ENCODE peak calls at places on chromosomes 7 and 10, in five cellular contexts. U is adrenal gland, I is breast epithelium, L is Peyer's patch, C is sigmoid colon. O is an unnamed sample. For H3K27me3, the result is how much of the 10 kb centered on the place peaks cover.

GRCh38 chr10:69439350-69439739 is 11.9 kb upstream of the TSPAN15 start:
- DNase-seq in U (no peak), I (peak), L (no peak), C (peak), O (peak)

GRCh38 chr10:67697646-67698245 is 1.8 kb upstream of the CTNNA3 start:
- DNase-seq in U (peak), I (no peak), L (no peak), C (no peak), O (peak)

GRCh38 chr7:129607471-129608120 is 3.9 kb upstream of the NRF1 start:
- DNase-seq in U (peak), I (no peak), L (no peak), C (no peak), O (no peak)

GRCh38 chr7:80334908-80335307 is 177.0 kb downstream of the GNAT3 start:
- DNase-seq in U (no peak), I (no peak), L (no peak), C (no peak), O (no peak)

GRCh38 chr7:123580406-123581161 is 21.0 kb upstream of the ASB15 start:
- DNase-seq in U (peak), I (no peak), L (no peak), C (no peak), O (peak)

GRCh38 chr7:140314571-140315480 is 83.5 kb downstream of the SLC37A3 start:
- DNase-seq in U (no peak), I (no peak), L (no peak), C (no peak), O (peak)

GRCh38 chr7:3558410-3558809 is 257.4 kb downstream of the SDK1 start:
- DNase-seq in U (no peak), I (no peak), L (no peak), C (no peak), O (no peak)

GRCh38 chr7:41491752-41492405 is 211.0 kb downstream of the INHBA start:
- DNase-seq in U (no peak), I (no peak), L (no peak), C (no peak), O (no peak)

GRCh38 chr7:40879941-40880558 is 745.2 kb downstream of the SUGCT start:
- DNase-seq in U (no peak), I (no peak), L (no peak), C (no peak), O (no peak)

GRCh38 chr10:78309536-78310237 is 276.0 kb downstream of the RPS24 start:
- DNase-seq in U (no peak), I (no peak), L (no peak), C (no peak), O (no peak)

GRCh38 chr10:113557389-113558321 is 4.8 kb downstream of the HABP2 start:
- DNase-seq in U (peak), I (no peak), L (no peak), C (no peak), O (no peak)

GRCh38 chr10:100997364-100998182 is 2.0 kb upstream of the LZTS2 start:
- DNase-seq in U (peak), I (peak), L (peak), C (peak), O (peak)

GRCh38 chr10:23358357-23358756 is 13.8 kb upstream of the C10orf67 start:
- DNase-seq in U (no peak), I (no peak), L (no peak), C (no peak), O (no peak)

GRCh38 chr10:102845352-102845902 is 8.2 kb upstream of the CYP17A1 start:
- DNase-seq in U (no peak), I (no peak), L (no peak), C (no peak), O (no peak)

DNA sequence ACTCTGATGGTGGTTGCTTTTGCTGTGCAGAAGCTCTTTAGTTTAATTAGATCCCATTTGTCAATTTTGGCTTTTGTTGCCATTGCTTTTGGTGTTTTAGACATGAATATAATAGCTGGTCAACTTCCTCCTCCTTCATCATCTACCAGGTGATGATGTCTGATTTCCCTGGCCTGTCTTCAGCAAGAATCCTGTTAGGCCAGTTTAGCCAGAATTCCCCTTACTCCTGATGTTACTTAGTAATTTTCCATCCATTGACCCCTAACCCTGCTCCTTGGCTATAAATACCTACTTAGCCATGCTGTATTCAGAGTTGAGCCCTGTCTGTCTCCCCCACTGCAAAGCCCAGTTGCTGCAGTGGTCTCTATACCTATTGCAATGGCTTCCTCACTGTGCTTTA is 91.4 kb downstream of the ZNF777 start:
- DNase-seq in U (no peak), I (no peak), L (no peak), C (no peak), O (no peak)
- H3K27ac ChIP-seq in U (no peak), I (no peak), L (no peak), C (no peak), O (no peak)

DNA sequence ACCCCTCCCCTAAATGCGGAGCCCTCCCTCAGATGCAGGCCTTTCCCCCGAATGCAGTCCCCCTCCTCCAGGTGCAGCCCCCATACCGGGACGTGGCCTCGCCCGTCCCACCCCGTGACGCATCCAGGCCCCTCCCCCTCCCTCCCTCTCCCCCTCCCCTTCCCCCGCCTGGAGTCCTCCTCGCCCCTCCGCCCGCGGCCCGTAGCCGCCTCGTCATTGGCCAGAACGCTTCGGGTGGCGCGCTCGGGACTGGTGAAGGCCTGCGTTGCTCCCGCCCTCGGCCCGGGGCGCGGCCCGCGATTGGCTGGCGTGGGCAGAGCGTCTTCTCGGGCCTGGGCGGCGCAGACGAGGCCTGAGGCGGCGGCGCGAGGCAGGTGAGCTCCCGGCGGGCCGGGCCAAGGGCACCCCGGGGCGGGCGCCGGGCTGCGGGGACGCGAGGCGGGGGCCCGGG is 16.0 kb upstream of the SUN1 start:
- DNase-seq in U (peak), I (peak), L (peak), C (peak), O (peak)
- TF ChIP-seq POLR2A in U (peak), I (no peak), L (peak), C (peak), O (peak)

GRCh38 chr10:131872011-131872836 is 28.6 kb upstream of the PPP2R2D start:
- DNase-seq in U (no peak), I (no peak), L (no peak), C (peak), O (no peak)
- H3K27me3 ChIP-seq in U (under half), I (under half), L (under half), C (under half), O (under half)

DNA sequence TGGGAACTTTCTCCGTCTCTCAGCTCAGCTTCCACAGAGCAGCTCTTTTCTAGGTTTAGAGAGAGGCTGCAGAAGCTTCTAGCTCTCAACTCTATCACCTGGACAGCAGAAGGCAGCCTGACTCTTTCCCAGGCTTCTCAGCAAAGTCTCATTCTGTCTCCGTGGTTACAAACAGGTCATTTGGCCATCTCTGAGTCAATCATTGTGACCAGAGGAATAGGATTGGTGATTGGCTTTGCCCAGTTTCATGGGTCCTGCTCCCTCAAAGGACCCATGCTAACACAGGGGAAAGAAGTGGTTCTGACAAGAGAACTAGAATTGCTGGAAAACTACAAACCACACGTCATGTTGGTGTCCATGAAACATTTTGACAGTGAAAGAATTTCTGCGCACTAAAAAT is 43.6 kb downstream of the PRR15 start:
- DNase-seq in U (no peak), I (no peak), L (no peak), C (no peak), O (no peak)
- H3K27ac ChIP-seq in U (no peak), I (no peak), L (no peak), C (no peak), O (no peak)

DNA sequence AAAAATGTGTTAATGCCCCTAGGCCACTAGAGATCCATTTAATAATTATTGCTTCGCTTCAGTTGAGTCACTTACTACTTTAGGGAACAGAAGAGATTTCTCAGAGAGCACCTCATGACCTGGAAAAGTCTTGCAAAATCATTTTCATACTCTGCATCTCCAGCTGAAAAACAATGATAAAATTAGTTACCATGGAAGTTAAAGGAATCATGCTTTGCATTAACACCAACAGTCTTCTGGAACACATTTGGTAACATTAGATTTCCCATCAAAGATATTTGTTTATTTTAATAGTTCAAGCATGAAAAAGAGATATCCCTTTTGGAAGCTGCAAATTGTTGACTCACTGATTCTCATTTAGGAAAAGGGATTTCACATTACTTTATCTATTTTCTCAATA is 1.8 kb upstream of the STEAP2 start:
- DNase-seq in U (no peak), I (no peak), L (no peak), C (no peak), O (no peak)
- TF ChIP-seq POLR2A in U (no peak), I (no peak), L (no peak), C (no peak), O (no peak)